ENCODE peak calls at places on chromosomes 1 and 21, in five cellular contexts. V is cerebellar nuclear complex, D is GM04504, L is mucosa of gallbladder, G is RWPE1. C is an unnamed sample.

GRCh38 chr1:66758247-66758755 is 6.0 kb downstream of the DYNLT5 start:
- DNase-seq in V (no peak), D (no peak), L (no peak), G (no peak), C (no peak)

GRCh38 chr1:29122662-29122986 is 1.1 kb downstream of the TMEM200B start:
- DNase-seq in V (no peak), D (peak), L (no peak), G (peak), C (no peak)

GRCh38 chr1:29916656-29917369 is 680.5 kb downstream of the PTPRU start:
- DNase-seq in V (no peak), D (no peak), L (no peak), G (no peak), C (no peak)

GRCh38 chr1:9728451-9729295 is 77.1 kb downstream of the PIK3CD start:
- DNase-seq in V (no peak), D (no peak), L (no peak), G (no peak), C (no peak)

GRCh38 chr1:206094024-206094423 is 23.2 kb downstream of the AVPR1B start:
- DNase-seq in V (no peak), D (no peak), L (no peak), G (no peak), C (no peak)

GRCh38 chr1:81799939-81800740 is 594 bp upstream of the ADGRL2 start:
- DNase-seq in V (no peak), D (peak), L (peak), G (peak), C (no peak)

GRCh38 chr1:175182347-175182746 is 10.2 kb downstream of the KIAA0040 start:
- DNase-seq in V (no peak), D (no peak), L (no peak), G (no peak), C (no peak)

GRCh38 chr21:28337319-28337718 is 655.4 kb downstream of the LTN1 start:
- DNase-seq in V (no peak), D (peak), L (no peak), G (peak), C (no peak)

GRCh38 chr1:226653311-226653921 is 85.7 kb downstream of the ITPKB start:
- DNase-seq in V (no peak), D (no peak), L (no peak), G (no peak), C (no peak)

GRCh38 chr1:7150951-7151350 is 365.7 kb downstream of the CAMTA1 start:
- DNase-seq in V (no peak), D (no peak), L (no peak), G (no peak), C (no peak)

GRCh38 chr1:224454337-224455055 is 19.9 kb upstream of the WDR26 start:
- DNase-seq in V (no peak), D (no peak), L (peak), G (peak), C (peak)

GRCh38 chr1:203525685-203526084 is 31.7 kb downstream of the OPTC start:
- DNase-seq in V (no peak), D (no peak), L (no peak), G (no peak), C (no peak)

GRCh38 chr1:208357663-208358507 is 113.7 kb upstream of the PLXNA2 start:
- DNase-seq in V (no peak), D (no peak), L (no peak), G (no peak), C (no peak)

GRCh38 chr21:42386034-42386591 is 9.7 kb downstream of the TMPRSS3 start:
- DNase-seq in V (no peak), D (no peak), L (peak), G (no peak), C (no peak)

GRCh38 chr1:244614879-244615278 is 38.0 kb upstream of the DESI2 start:
- DNase-seq in V (no peak), D (no peak), L (no peak), G (no peak), C (no peak)

GRCh38 chr1:4122513-4123160 is 222.6 kb upstream of the C1orf174 start:
- DNase-seq in V (no peak), D (no peak), L (no peak), G (no peak), C (no peak)

GRCh38 chr1:178953034-178953433 is 72.7 kb upstream of the FAM20B start:
- DNase-seq in V (no peak), D (no peak), L (peak), G (no peak), C (no peak)

GRCh38 chr21:41819856-41820281 is 53.0 kb upstream of the RIPK4 start:
- DNase-seq in V (no peak), D (no peak), L (no peak), G (no peak), C (no peak)

GRCh38 chr1:1462318-1462966 is 9.1 kb upstream of the ATAD3B start:
- DNase-seq in V (no peak), D (peak), L (peak), G (peak), C (no peak)

GRCh38 chr1:29806646-29807319 is 570.5 kb downstream of the PTPRU start:
- DNase-seq in V (no peak), D (no peak), L (no peak), G (no peak), C (no peak)

GRCh38 chr1:192702212-192702993 is 66.5 kb downstream of the RGS13 start:
- DNase-seq in V (no peak), D (peak), L (no peak), G (peak), C (peak)

GRCh38 chr1:221648201-221648600 is 93.7 kb downstream of the DUSP10 start:
- DNase-seq in V (no peak), D (no peak), L (no peak), G (no peak), C (no peak)

GRCh38 chr1:183757061-183757460 is 47.9 kb upstream of the RGL1 start:
- DNase-seq in V (no peak), D (peak), L (no peak), G (peak), C (no peak)

GRCh38 chr21:46244602-46245001 is 16.0 kb upstream of the LSS start:
- DNase-seq in V (no peak), D (no peak), L (no peak), G (no peak), C (no peak)

GRCh38 chr1:2255420-2256369 is 27.6 kb downstream of the SKI start:
- DNase-seq in V (no peak), D (no peak), L (peak), G (peak), C (no peak)

GRCh38 chr1:186139706-186140105 is 235.3 kb downstream of the TPR start:
- DNase-seq in V (no peak), D (peak), L (no peak), G (no peak), C (no peak)

GRCh38 chr1:119621714-119622113 is 26.4 kb downstream of the ZNF697 start:
- DNase-seq in V (no peak), D (no peak), L (no peak), G (no peak), C (no peak)

GRCh38 chr1:21647431-21648373 is 21.5 kb downstream of the RAP1GAP start:
- DNase-seq in V (no peak), D (peak), L (peak), G (peak), C (no peak)

GRCh38 chr1:43292151-43292550 is 6.8 kb upstream of the C1orf210 start:
- DNase-seq in V (no peak), D (no peak), L (no peak), G (no peak), C (no peak)

GRCh38 chr21:36678538-36678937 is 20.4 kb upstream of the SIM2 start:
- DNase-seq in V (no peak), D (no peak), L (no peak), G (no peak), C (no peak)

GRCh38 chr1:19336543-19336942 is 24.4 kb downstream of the SLC66A1 start:
- DNase-seq in V (no peak), D (no peak), L (no peak), G (peak), C (no peak)

GRCh38 chr21:41431788-41432548 is 5.9 kb downstream of the MX1 start:
- DNase-seq in V (no peak), D (no peak), L (no peak), G (no peak), C (no peak)

GRCh38 chr1:6986281-6986680 is 201.0 kb downstream of the CAMTA1 start:
- DNase-seq in V (no peak), D (no peak), L (no peak), G (no peak), C (no peak)

GRCh38 chr1:82931051-82931450 is 1067.9 kb downstream of the TTLL7 start:
- DNase-seq in V (no peak), D (no peak), L (no peak), G (no peak), C (no peak)

GRCh38 chr1:233815357-233815756 is 89.1 kb upstream of the SLC35F3 start:
- DNase-seq in V (no peak), D (no peak), L (no peak), G (no peak), C (no peak)

GRCh38 chr1:198607714-198608113 is 31.1 kb upstream of the PTPRC start:
- DNase-seq in V (no peak), D (no peak), L (no peak), G (peak), C (no peak)

GRCh38 chr1:214551436-214552173 is at the start of gene PTPN14:
- DNase-seq in V (no peak), D (peak), L (peak), G (peak), C (peak)

GRCh38 chr1:114979278-114979891 is 50.2 kb upstream of the TSHB start:
- DNase-seq in V (no peak), D (peak), L (peak), G (peak), C (no peak)

GRCh38 chr1:99122039-99122438 is 117.4 kb upstream of the PLPPR5 start:
- DNase-seq in V (no peak), D (no peak), L (no peak), G (peak), C (no peak)